ENCODE peak calls at places on chromosome 1, in seven cellular contexts. X, H, J, F, T, L and R are unnamed samples.

GRCh38 chr1:38941527-38942019 is at the start of gene RHBDL2:
- DNase-seq in T (peak), X (no peak), L (peak), F (no peak), J (peak), H (peak), R (peak)

GRCh38 chr1:67723620-67724019 is 38.6 kb downstream of the GADD45A start:
- DNase-seq in L (peak), X (no peak), H (no peak), J (no peak), F (no peak), T (peak), R (peak)

GRCh38 chr1:92662048-92662447 is 122.9 kb downstream of the EVI5 start:
- DNase-seq in T (no peak), J (no peak), L (no peak), H (no peak), F (no peak), X (no peak), R (peak)

GRCh38 chr1:58573705-58574591 is 3.1 kb downstream of the TACSTD2 start:
- DNase-seq in J (no peak), H (no peak), T (peak), F (no peak), X (no peak), L (no peak), R (no peak)

GRCh38 chr1:208909011-208909410 is 664.8 kb upstream of the PLXNA2 start:
- DNase-seq in J (no peak), L (no peak), H (no peak), X (no peak), T (peak), F (no peak), R (no peak)

GRCh38 chr1:187655163-187655562 is 826.4 kb downstream of the PLA2G4A start:
- DNase-seq in F (no peak), L (no peak), H (no peak), X (no peak), T (peak), J (no peak), R (peak)

GRCh38 chr1:16163882-16164820 is 8.3 kb upstream of the EPHA2 start:
- DNase-seq in F (peak), X (no peak), L (peak), H (peak), J (no peak), T (peak), R (peak)

GRCh38 chr1:25672763-25673409 is 56.3 kb downstream of the MAN1C1 start:
- DNase-seq in F (no peak), X (no peak), T (peak), J (no peak), H (no peak), L (no peak), R (no peak)

GRCh38 chr1:119870917-119871486 is 25.3 kb downstream of the ADAM30 start:
- DNase-seq in H (peak), J (peak), X (peak), L (peak), T (peak), F (peak), R (peak)

GRCh38 chr1:28642056-28642846 is 616 bp downstream of the TAF12 start:
- DNase-seq in H (no peak), F (no peak), L (no peak), X (no peak), T (peak), J (no peak), R (no peak)

GRCh38 chr1:54199151-54199764 is 572 bp downstream of the CYB5RL start:
- DNase-seq in L (no peak), F (no peak), X (no peak), J (no peak), H (no peak), T (no peak), R (no peak)

GRCh38 chr1:62689524-62689923 is 1.3 kb upstream of the DOCK7 start:
- DNase-seq in J (no peak), H (no peak), F (peak), X (no peak), L (peak), T (peak), R (peak)

GRCh38 chr1:101781437-101781836 is 215.3 kb downstream of the OLFM3 start:
- DNase-seq in H (peak), X (no peak), T (no peak), L (no peak), J (peak), F (no peak), R (peak)

GRCh38 chr1:54362881-54363340 is 43.3 kb downstream of the SSBP3 start:
- DNase-seq in X (no peak), F (no peak), H (no peak), L (no peak), T (no peak), J (no peak), R (peak)

GRCh38 chr1:20896824-20897223 is 109.7 kb upstream of the HP1BP3 start:
- DNase-seq in F (peak), L (peak), T (peak), X (no peak), H (no peak), J (no peak), R (peak)